ENCODE peak calls at places on chromosomes 2 and 18, in ten cellular contexts. D is IMR-90, S is psoas muscle, T is cardiac fibroblast, H is AG09309, R is Calu3, V is cardiac muscle cell, F is bronchial epithelial cell, K is ovary, G is B cell. O is an unnamed sample.

GRCh38 chr18:9642799-9643445 is 28.6 kb upstream of the PPP4R1 start:
- DNase-seq in D (no peak), S (no peak), T (peak; percentile 38), H (no peak), R (no peak), V (peak; percentile 29), F (peak; percentile 55), K (no peak), G (no peak), O (peak; percentile 60)

GRCh38 chr18:2178036-2178435 is 393.3 kb downstream of the METTL4 start:
- DNase-seq in D (no peak), S (no peak), T (no peak), H (no peak), R (no peak), V (no peak), F (no peak), K (no peak), G (no peak), O (no peak)

GRCh38 chr2:230318190-230319121 is 8.5 kb upstream of the SP140L start:
- DNase-seq in D (no peak), S (no peak), T (no peak), H (no peak), R (no peak), V (no peak), F (no peak), K (no peak), G (no peak), O (no peak)

GRCh38 chr2:226447896-226448295 is 351.7 kb downstream of the IRS1 start:
- DNase-seq in D (peak; percentile 52), S (no peak), T (peak; percentile 93), H (no peak), R (no peak), V (no peak), F (peak; percentile 99), K (no peak), G (no peak), O (peak; percentile 95)

GRCh38 chr2:222127660-222128059 is 171.1 kb downstream of the PAX3 start:
- DNase-seq in D (no peak), S (no peak), T (no peak), H (no peak), R (no peak), V (no peak), F (no peak), K (no peak), G (no peak), O (no peak)

GRCh38 chr2:121648206-121648605 is 1.1 kb downstream of the CLASP1 start:
- DNase-seq in D (peak; percentile 43), S (no peak), T (peak; percentile 42), H (no peak), R (no peak), V (peak; percentile 41), F (no peak), K (no peak), G (no peak), O (no peak)

GRCh38 chr18:75818336-75818735 is 390.8 kb upstream of the SMIM21 start:
- DNase-seq in D (no peak), S (no peak), T (no peak), H (no peak), R (no peak), V (no peak), F (no peak), K (no peak), G (no peak), O (no peak)

GRCh38 chr18:44341759-44342158 is 338.9 kb upstream of the SETBP1 start:
- DNase-seq in D (no peak), S (no peak), T (no peak), H (no peak), R (peak; percentile 70), V (no peak), F (peak; percentile 97), K (no peak), G (no peak), O (peak; percentile 96)

GRCh38 chr2:228731517-228731916 is 539.6 kb downstream of the PID1 start:
- DNase-seq in D (peak; percentile 68), S (no peak), T (peak; percentile 93), H (peak; percentile 69), R (no peak), V (peak; percentile 82), F (peak; percentile 88), K (no peak), G (no peak), O (peak; percentile 88)

GRCh38 chr2:138090330-138090729 is 126.1 kb downstream of the HNMT start:
- DNase-seq in D (peak; percentile 58), S (no peak), T (peak; percentile 79), H (no peak), R (peak; percentile 50), V (peak; percentile 66), F (peak; percentile 70), K (no peak), G (no peak), O (peak; percentile 76)

GRCh38 chr2:20365249-20365817 is 14.7 kb upstream of the PUM2 start:
- DNase-seq in D (peak; percentile 87), S (no peak), T (peak; percentile 81), H (no peak), R (no peak), V (peak; percentile 35), F (peak; percentile 94), K (no peak), G (no peak), O (peak; percentile 91)

GRCh38 chr2:215511454-215512346 is 75.8 kb upstream of the FN1 start:
- DNase-seq in D (no peak), S (no peak), T (no peak), H (no peak), R (no peak), V (no peak), F (no peak), K (no peak), G (no peak), O (no peak)

GRCh38 chr2:98160574-98160973 is 73.6 kb downstream of the VWA3B start:
- DNase-seq in D (no peak), S (peak; percentile 49), T (no peak), H (no peak), R (no peak), V (peak; percentile 6), F (no peak), K (no peak), G (peak; percentile 23), O (no peak)

GRCh38 chr2:33835926-33836325 is 236.8 kb upstream of the FAM98A start:
- DNase-seq in D (no peak), S (no peak), T (no peak), H (no peak), R (no peak), V (no peak), F (peak; percentile 5), K (no peak), G (no peak), O (no peak)

GRCh38 chr2:65576278-65576677 is 143.9 kb upstream of the SPRED2 start:
- DNase-seq in D (no peak), S (no peak), T (no peak), H (no peak), R (no peak), V (no peak), F (no peak), K (no peak), G (no peak), O (no peak)

GRCh38 chr2:65579506-65580235 is 147.3 kb upstream of the SPRED2 start:
- DNase-seq in D (no peak), S (no peak), T (no peak), H (no peak), R (no peak), V (no peak), F (no peak), K (no peak), G (no peak), O (no peak)

GRCh38 chr2:65576861-65577601 is 144.6 kb upstream of the SPRED2 start:
- DNase-seq in D (peak; percentile 95), S (no peak), T (peak; percentile 96), H (peak; percentile 87), R (peak; percentile 14), V (peak; percentile 93), F (peak; percentile 97), K (no peak), G (no peak), O (peak; percentile 93)

GRCh38 chr2:65583061-65583460 is 150.7 kb upstream of the SPRED2 start:
- DNase-seq in D (no peak), S (no peak), T (no peak), H (no peak), R (no peak), V (no peak), F (no peak), K (no peak), G (no peak), O (no peak)

DNA sequence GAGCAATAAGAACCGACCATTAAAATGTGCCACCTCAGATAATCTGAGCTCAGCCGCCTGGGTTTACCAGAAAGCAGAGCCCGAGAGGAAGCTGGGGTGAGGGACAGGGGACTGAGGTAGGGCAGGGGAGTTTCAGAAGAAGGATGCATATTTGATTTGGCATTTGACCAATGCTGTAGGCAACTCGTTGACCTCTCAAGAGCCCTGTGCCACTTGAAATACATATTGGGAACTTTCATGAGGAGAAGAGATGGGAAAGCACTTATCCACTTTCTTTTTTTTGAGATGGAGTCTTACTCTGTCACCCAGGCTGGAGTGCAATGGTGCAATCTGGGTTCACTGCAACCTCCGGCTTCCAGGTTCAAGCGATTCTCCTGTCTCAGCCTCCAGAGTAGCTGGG is 148.4 kb upstream of the SPRED2 start:
- DNase-seq in D (no peak), S (no peak), T (no peak), H (no peak), R (no peak), V (no peak), F (no peak), K (no peak), G (no peak), O (no peak)
- TF ChIP-seq CTCF in D (no peak), S (no peak), T (no peak), H (no peak), R (no peak), V (no peak), F (no peak), K (no peak), G (no peak), O (no peak)

DNA sequence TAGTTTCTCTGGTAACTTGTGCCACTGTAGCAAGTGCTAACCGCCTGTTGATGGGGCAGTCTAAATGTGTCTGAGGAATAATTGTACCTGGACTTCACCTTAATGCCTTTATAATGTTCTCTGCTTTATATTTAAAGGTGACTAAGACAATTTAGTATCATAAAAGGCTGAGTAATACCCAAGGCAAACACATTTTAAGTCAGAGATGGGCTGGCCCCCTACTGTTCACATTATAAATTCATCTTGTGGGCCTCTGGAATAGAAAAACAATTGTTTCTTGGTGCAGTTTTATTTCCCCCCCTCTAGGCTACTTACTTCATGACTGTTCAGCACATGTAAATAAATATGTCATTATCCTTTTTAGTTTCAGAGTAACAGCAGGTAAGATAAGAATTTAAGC is 559.3 kb upstream of the PIK3C3 start:
- DNase-seq in D (peak; percentile 1), S (no peak), T (peak; percentile 8), H (no peak), R (no peak), V (peak; percentile 22), F (peak; percentile 32), K (no peak), G (no peak), O (peak; percentile 28)
- TF ChIP-seq CTCF in D (peak; percentile 9), S (no peak), T (no peak), H (no peak), R (peak; percentile 11), V (peak; percentile 19), F (no peak), K (no peak), G (no peak), O (peak; percentile 4)

GRCh38 chr2:23145460-23145859 is 239.5 kb upstream of the KLHL29 start:
- DNase-seq in D (no peak), S (no peak), T (no peak), H (no peak), R (no peak), V (no peak), F (no peak), K (no peak), G (no peak), O (peak; percentile 2)
- TF ChIP-seq CTCF in D (no peak), S (no peak), T (no peak), H (no peak), R (no peak), V (no peak), F (no peak), K (no peak), G (no peak), O (peak; percentile 10)

GRCh38 chr18:27400001-27400400 is 214.9 kb upstream of the CHST9 start:
- DNase-seq in D (no peak), S (no peak), T (no peak), H (no peak), R (peak; percentile 37), V (no peak), F (no peak), K (no peak), G (no peak), O (no peak)
- TF ChIP-seq CTCF in D (no peak), S (no peak), T (no peak), H (no peak), R (peak; percentile 49), V (no peak), F (peak; percentile 25), K (no peak), G (no peak), O (peak; percentile 23)